ENCODE peak calls at places on chromosomes 4 and X, in ten cellular contexts. One of them, this sample, is unnamed.

GRCh38 chrX:15855562-15856256 is 1.1 kb upstream of the AP1S2 start:
- DNase-seq in A549: no peak
- DNase-seq in upper lobe of left lung: no peak
- DNase-seq in heart left ventricle: no peak
- DNase-seq in transverse colon: no peak
- DNase-seq in NB4: peak
- DNase-seq in GM12892: no peak
- DNase-seq in esophagus squamous epithelium: no peak
- DNase-seq in body of pancreas: no peak
- DNase-seq in HCT116: no peak
- DNase-seq in this sample: no peak

GRCh38 chrX:136185409-136186022 is 38.2 kb downstream of the FHL1 start:
- DNase-seq in A549: peak
- DNase-seq in upper lobe of left lung: no peak
- DNase-seq in heart left ventricle: no peak
- DNase-seq in transverse colon: no peak
- DNase-seq in NB4: no peak
- DNase-seq in GM12892: no peak
- DNase-seq in esophagus squamous epithelium: no peak
- DNase-seq in body of pancreas: no peak
- DNase-seq in HCT116: peak
- DNase-seq in this sample: no peak

GRCh38 chr4:52856802-52857201 is 5.3 kb upstream of the RASL11B start:
- DNase-seq in A549: no peak
- DNase-seq in upper lobe of left lung: no peak
- DNase-seq in heart left ventricle: no peak
- DNase-seq in transverse colon: no peak
- DNase-seq in NB4: peak
- DNase-seq in GM12892: no peak
- DNase-seq in esophagus squamous epithelium: no peak
- DNase-seq in body of pancreas: no peak
- DNase-seq in HCT116: no peak
- DNase-seq in this sample: no peak

GRCh38 chr4:14404730-14405129 is 597.6 kb upstream of the CPEB2 start:
- DNase-seq in A549: no peak
- DNase-seq in upper lobe of left lung: no peak
- DNase-seq in heart left ventricle: no peak
- DNase-seq in transverse colon: no peak
- DNase-seq in NB4: no peak
- DNase-seq in GM12892: no peak
- DNase-seq in esophagus squamous epithelium: no peak
- DNase-seq in body of pancreas: no peak
- DNase-seq in HCT116: no peak
- DNase-seq in this sample: no peak

GRCh38 chrX:108736509-108737479 is at the start of gene IRS4:
- DNase-seq in A549: no peak
- DNase-seq in upper lobe of left lung: peak
- DNase-seq in heart left ventricle: no peak
- DNase-seq in transverse colon: no peak
- DNase-seq in NB4: no peak
- DNase-seq in GM12892: no peak
- DNase-seq in esophagus squamous epithelium: no peak
- DNase-seq in body of pancreas: peak
- DNase-seq in HCT116: no peak
- DNase-seq in this sample: no peak

GRCh38 chr4:168421671-168422070 is 58.6 kb downstream of the DDX60L start:
- DNase-seq in A549: no peak
- DNase-seq in upper lobe of left lung: no peak
- DNase-seq in heart left ventricle: no peak
- DNase-seq in transverse colon: no peak
- DNase-seq in NB4: no peak
- DNase-seq in GM12892: no peak
- DNase-seq in esophagus squamous epithelium: no peak
- DNase-seq in body of pancreas: no peak
- DNase-seq in HCT116: peak
- DNase-seq in this sample: no peak

GRCh38 chr4:15042529-15043167 is 40.4 kb downstream of the CPEB2 start:
- DNase-seq in A549: no peak
- DNase-seq in upper lobe of left lung: no peak
- DNase-seq in heart left ventricle: no peak
- DNase-seq in transverse colon: no peak
- DNase-seq in NB4: no peak
- DNase-seq in GM12892: no peak
- DNase-seq in esophagus squamous epithelium: no peak
- DNase-seq in body of pancreas: no peak
- DNase-seq in HCT116: no peak
- DNase-seq in this sample: no peak

GRCh38 chrX:15973299-15973698 is 118.7 kb upstream of the AP1S2 start:
- DNase-seq in A549: peak
- DNase-seq in upper lobe of left lung: no peak
- DNase-seq in heart left ventricle: peak
- DNase-seq in transverse colon: peak
- DNase-seq in NB4: peak
- DNase-seq in GM12892: no peak
- DNase-seq in esophagus squamous epithelium: no peak
- DNase-seq in body of pancreas: peak
- DNase-seq in HCT116: peak
- DNase-seq in this sample: no peak

GRCh38 chr4:158873795-158874359 is 105.1 kb downstream of the FNIP2 start:
- DNase-seq in A549: peak
- DNase-seq in upper lobe of left lung: no peak
- DNase-seq in heart left ventricle: no peak
- DNase-seq in transverse colon: no peak
- DNase-seq in NB4: no peak
- DNase-seq in GM12892: no peak
- DNase-seq in esophagus squamous epithelium: no peak
- DNase-seq in body of pancreas: no peak
- DNase-seq in HCT116: peak
- DNase-seq in this sample: peak

GRCh38 chr4:26238782-26239647 is 81.8 kb upstream of the RBPJ start:
- DNase-seq in A549: no peak
- DNase-seq in upper lobe of left lung: no peak
- DNase-seq in heart left ventricle: no peak
- DNase-seq in transverse colon: no peak
- DNase-seq in NB4: no peak
- DNase-seq in GM12892: no peak
- DNase-seq in esophagus squamous epithelium: no peak
- DNase-seq in body of pancreas: no peak
- DNase-seq in HCT116: no peak
- DNase-seq in this sample: no peak

GRCh38 chr4:81164126-81164525 is 50.9 kb downstream of the PRKG2 start:
- DNase-seq in A549: no peak
- DNase-seq in upper lobe of left lung: no peak
- DNase-seq in heart left ventricle: no peak
- DNase-seq in transverse colon: peak
- DNase-seq in NB4: no peak
- DNase-seq in GM12892: no peak
- DNase-seq in esophagus squamous epithelium: no peak
- DNase-seq in body of pancreas: no peak
- DNase-seq in HCT116: no peak
- DNase-seq in this sample: no peak

GRCh38 chrX:119753001-119753400 is 5.4 kb upstream of the SOWAHD start:
- DNase-seq in A549: no peak
- DNase-seq in upper lobe of left lung: no peak
- DNase-seq in heart left ventricle: no peak
- DNase-seq in transverse colon: no peak
- DNase-seq in NB4: no peak
- DNase-seq in GM12892: no peak
- DNase-seq in esophagus squamous epithelium: no peak
- DNase-seq in body of pancreas: no peak
- DNase-seq in HCT116: no peak
- DNase-seq in this sample: no peak

GRCh38 chrX:131626681-131627296 is 82.9 kb downstream of the OR13H1 start:
- DNase-seq in A549: peak
- DNase-seq in upper lobe of left lung: no peak
- DNase-seq in heart left ventricle: no peak
- DNase-seq in transverse colon: no peak
- DNase-seq in NB4: no peak
- DNase-seq in GM12892: no peak
- DNase-seq in esophagus squamous epithelium: no peak
- DNase-seq in body of pancreas: no peak
- DNase-seq in HCT116: peak
- DNase-seq in this sample: no peak

GRCh38 chr4:67576538-67576937 is 18.0 kb downstream of the STAP1 start:
- DNase-seq in A549: no peak
- DNase-seq in upper lobe of left lung: no peak
- DNase-seq in heart left ventricle: no peak
- DNase-seq in transverse colon: no peak
- DNase-seq in NB4: no peak
- DNase-seq in GM12892: no peak
- DNase-seq in esophagus squamous epithelium: no peak
- DNase-seq in body of pancreas: no peak
- DNase-seq in HCT116: no peak
- DNase-seq in this sample: no peak

GRCh38 chrX:68944211-68944610 is 115.4 kb downstream of the EFNB1 start:
- DNase-seq in A549: no peak
- DNase-seq in upper lobe of left lung: no peak
- DNase-seq in heart left ventricle: no peak
- DNase-seq in transverse colon: no peak
- DNase-seq in NB4: no peak
- DNase-seq in GM12892: no peak
- DNase-seq in esophagus squamous epithelium: no peak
- DNase-seq in body of pancreas: no peak
- DNase-seq in HCT116: no peak
- DNase-seq in this sample: no peak

GRCh38 chr4:88017516-88018302 is 10.3 kb downstream of the PKD2 start:
- DNase-seq in A549: peak
- DNase-seq in upper lobe of left lung: no peak
- DNase-seq in heart left ventricle: peak
- DNase-seq in transverse colon: no peak
- DNase-seq in NB4: no peak
- DNase-seq in GM12892: no peak
- DNase-seq in esophagus squamous epithelium: no peak
- DNase-seq in body of pancreas: no peak
- DNase-seq in HCT116: no peak
- DNase-seq in this sample: peak

GRCh38 chr4:158170691-158171455 is 2.0 kb downstream of the GASK1B start:
- DNase-seq in A549: no peak
- DNase-seq in upper lobe of left lung: peak
- DNase-seq in heart left ventricle: peak
- DNase-seq in transverse colon: peak
- DNase-seq in NB4: no peak
- DNase-seq in GM12892: no peak
- DNase-seq in esophagus squamous epithelium: no peak
- DNase-seq in body of pancreas: peak
- DNase-seq in HCT116: no peak
- DNase-seq in this sample: no peak

GRCh38 chr4:35818520-35818919 is 425.8 kb downstream of the ARAP2 start:
- DNase-seq in A549: no peak
- DNase-seq in upper lobe of left lung: no peak
- DNase-seq in heart left ventricle: no peak
- DNase-seq in transverse colon: no peak
- DNase-seq in NB4: peak
- DNase-seq in GM12892: no peak
- DNase-seq in esophagus squamous epithelium: no peak
- DNase-seq in body of pancreas: no peak
- DNase-seq in HCT116: no peak
- DNase-seq in this sample: no peak

DNA sequence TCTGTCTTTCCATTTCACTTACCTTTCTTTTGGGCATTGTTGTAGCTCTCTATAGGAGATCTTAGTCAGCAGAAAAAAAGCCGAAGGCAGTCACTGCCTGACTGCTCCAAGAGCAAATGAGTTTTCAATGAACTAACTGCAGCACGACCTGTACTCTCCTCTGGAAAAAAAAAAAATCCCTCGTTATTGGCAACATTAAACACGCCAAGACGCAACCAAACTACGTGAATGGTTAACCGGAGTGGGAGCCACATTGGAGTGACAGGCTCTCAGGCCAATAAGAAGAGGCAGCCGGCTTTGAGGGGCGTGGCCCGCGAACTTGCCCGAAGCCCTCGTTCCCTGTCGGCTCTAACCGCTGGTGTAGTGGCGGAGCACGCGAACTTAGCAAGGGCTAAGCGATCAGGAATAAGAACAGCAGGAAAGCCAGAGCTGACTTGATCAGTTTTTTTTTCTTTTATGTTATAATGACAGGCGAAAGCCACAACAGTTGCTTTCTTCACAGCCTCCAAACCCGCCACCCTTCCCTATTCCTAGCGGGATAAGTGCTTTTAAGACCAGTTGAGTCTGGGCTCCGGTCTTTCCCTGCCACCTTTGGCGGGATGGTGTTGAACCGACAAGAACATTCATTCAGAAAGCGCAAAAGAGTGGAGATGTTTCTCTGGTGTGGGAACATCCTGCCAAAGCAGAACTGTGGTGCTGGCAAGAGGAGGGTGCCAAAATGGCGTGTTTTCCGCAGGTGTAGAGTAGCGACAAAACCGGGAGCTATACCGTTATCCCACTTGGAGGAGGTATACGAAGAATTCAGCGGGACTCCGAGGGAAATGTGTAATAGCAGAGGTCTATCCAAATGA is 80.0 kb downstream of the HMGN5 start:
- DNase-seq in A549: peak
- DNase-seq in upper lobe of left lung: peak
- DNase-seq in heart left ventricle: peak
- DNase-seq in transverse colon: peak
- DNase-seq in NB4: peak
- DNase-seq in GM12892: peak
- DNase-seq in esophagus squamous epithelium: peak
- DNase-seq in body of pancreas: peak
- DNase-seq in HCT116: peak
- DNase-seq in this sample: peak
- TF ChIP-seq POLR2A in A549: no peak
- TF ChIP-seq POLR2A in upper lobe of left lung: no peak
- TF ChIP-seq POLR2A in heart left ventricle: no peak
- TF ChIP-seq POLR2A in transverse colon: peak
- TF ChIP-seq POLR2A in NB4: peak
- TF ChIP-seq POLR2A in GM12892: no peak
- TF ChIP-seq POLR2A in esophagus squamous epithelium: no peak
- TF ChIP-seq POLR2A in body of pancreas: peak
- TF ChIP-seq POLR2A in HCT116: peak
- TF ChIP-seq POLR2A in this sample: no peak

GRCh38 chr4:1534876-1535526 is 128.8 kb upstream of the NKX1-1 start:
- DNase-seq in A549: no peak
- DNase-seq in upper lobe of left lung: peak
- DNase-seq in heart left ventricle: no peak
- DNase-seq in transverse colon: no peak
- DNase-seq in NB4: no peak
- DNase-seq in GM12892: no peak
- DNase-seq in esophagus squamous epithelium: no peak
- DNase-seq in body of pancreas: no peak
- DNase-seq in HCT116: no peak
- DNase-seq in this sample: no peak
- TF ChIP-seq POLR2A in A549: no peak
- TF ChIP-seq POLR2A in upper lobe of left lung: no peak
- TF ChIP-seq POLR2A in heart left ventricle: no peak
- TF ChIP-seq POLR2A in transverse colon: no peak
- TF ChIP-seq POLR2A in NB4: no peak
- TF ChIP-seq POLR2A in GM12892: no peak
- TF ChIP-seq POLR2A in esophagus squamous epithelium: no peak
- TF ChIP-seq POLR2A in body of pancreas: no peak
- TF ChIP-seq POLR2A in HCT116: no peak
- TF ChIP-seq POLR2A in this sample: no peak

GRCh38 chrX:3244203-3244743 is 102.2 kb downstream of the MXRA5 start:
- DNase-seq in A549: no peak
- DNase-seq in upper lobe of left lung: no peak
- DNase-seq in heart left ventricle: no peak
- DNase-seq in transverse colon: no peak
- DNase-seq in NB4: no peak
- DNase-seq in GM12892: no peak
- DNase-seq in esophagus squamous epithelium: no peak
- DNase-seq in body of pancreas: no peak
- DNase-seq in HCT116: no peak
- DNase-seq in this sample: no peak
- TF ChIP-seq POLR2A in A549: no peak
- TF ChIP-seq POLR2A in upper lobe of left lung: no peak
- TF ChIP-seq POLR2A in heart left ventricle: no peak
- TF ChIP-seq POLR2A in transverse colon: no peak
- TF ChIP-seq POLR2A in NB4: no peak
- TF ChIP-seq POLR2A in GM12892: no peak
- TF ChIP-seq POLR2A in esophagus squamous epithelium: no peak
- TF ChIP-seq POLR2A in body of pancreas: no peak
- TF ChIP-seq POLR2A in HCT116: no peak
- TF ChIP-seq POLR2A in this sample: no peak

GRCh38 chr4:78776031-78776728 is at the start of gene BMP2K:
- DNase-seq in A549: peak
- DNase-seq in upper lobe of left lung: peak
- DNase-seq in heart left ventricle: peak
- DNase-seq in transverse colon: peak
- DNase-seq in NB4: peak
- DNase-seq in GM12892: peak
- DNase-seq in esophagus squamous epithelium: peak
- DNase-seq in body of pancreas: peak
- DNase-seq in HCT116: peak
- DNase-seq in this sample: peak
- TF ChIP-seq POLR2A in A549: peak
- TF ChIP-seq POLR2A in upper lobe of left lung: no peak
- TF ChIP-seq POLR2A in heart left ventricle: no peak
- TF ChIP-seq POLR2A in transverse colon: peak
- TF ChIP-seq POLR2A in NB4: peak
- TF ChIP-seq POLR2A in GM12892: peak
- TF ChIP-seq POLR2A in esophagus squamous epithelium: peak
- TF ChIP-seq POLR2A in body of pancreas: no peak
- TF ChIP-seq POLR2A in HCT116: no peak
- TF ChIP-seq POLR2A in this sample: peak